ENCODE peak calls at places on chromosomes 16 and 17, in nine cellular contexts. Y, Q, I, F, J, P, K, A and R are unnamed samples. For H3K9me3, the result is how much of the 10 kb centered on the place peaks cover.

GRCh38 chr17:46772013-46772878 is 46.2 kb downstream of the WNT3 start:
- DNase-seq in Y (peak), Q (no peak), I (peak), F (no peak), J (peak), P (peak), K (peak), A (no peak), R (no peak)

GRCh38 chr16:23333962-23334361 is 31.9 kb downstream of the SCNN1B start:
- DNase-seq in Y (no peak), Q (no peak), I (no peak), F (no peak), J (no peak), P (no peak), K (no peak), A (no peak), R (no peak)

GRCh38 chr16:89084411-89084810 is 9.2 kb upstream of the ACSF3 start:
- DNase-seq in Y (no peak), Q (no peak), I (no peak), F (no peak), J (no peak), P (no peak), K (no peak), A (no peak), R (no peak)

GRCh38 chr16:84065536-84066132 is 23.0 kb upstream of the SLC38A8 start:
- DNase-seq in Y (no peak), Q (no peak), I (peak), F (no peak), J (peak), P (peak), K (no peak), A (no peak), R (peak)

GRCh38 chr17:39224778-39225307 is 902 bp downstream of the STAC2 start:
- DNase-seq in Y (no peak), Q (no peak), I (no peak), F (no peak), J (no peak), P (no peak), K (no peak), A (no peak), R (no peak)

GRCh38 chr17:46192211-46192483 is 1.1 kb downstream of the KANSL1 start:
- DNase-seq in Y (no peak), Q (no peak), I (no peak), F (no peak), J (no peak), P (peak), K (no peak), A (no peak), R (no peak)

GRCh38 chr16:83845263-83845662 is 37.5 kb downstream of the HSBP1 start:
- DNase-seq in Y (no peak), Q (no peak), I (no peak), F (no peak), J (no peak), P (no peak), K (no peak), A (no peak), R (no peak)

GRCh38 chr16:14015948-14016347 is 55.2 kb upstream of the MRTFB start:
- DNase-seq in Y (no peak), Q (peak), I (no peak), F (no peak), J (no peak), P (no peak), K (no peak), A (no peak), R (no peak)

GRCh38 chr17:20189322-20189721 is 180.2 kb downstream of the SPECC1 start:
- DNase-seq in Y (no peak), Q (peak), I (no peak), F (no peak), J (no peak), P (no peak), K (no peak), A (no peak), R (no peak)

GRCh38 chr17:38735161-38735997 is 5.2 kb downstream of the CISD3 start:
- DNase-seq in Y (peak), Q (peak), I (peak), F (peak), J (peak), P (peak), K (peak), A (peak), R (peak)

GRCh38 chr16:77195411-77195810 is 3.8 kb upstream of the SYCE1L start:
- DNase-seq in Y (no peak), Q (no peak), I (no peak), F (no peak), J (no peak), P (no peak), K (no peak), A (no peak), R (no peak)

GRCh38 chr16:75296606-75297005 is 45.2 kb upstream of the BCAR1 start:
- DNase-seq in Y (no peak), Q (no peak), I (no peak), F (no peak), J (no peak), P (no peak), K (peak), A (no peak), R (peak)

GRCh38 chr17:50290074-50290702 is 15.9 kb downstream of the TMEM92 start:
- DNase-seq in Y (peak), Q (peak), I (peak), F (no peak), J (peak), P (peak), K (no peak), A (peak), R (no peak)

GRCh38 chr16:57118461-57119084 is 26.2 kb downstream of the CPNE2 start:
- DNase-seq in Y (no peak), Q (no peak), I (no peak), F (no peak), J (no peak), P (no peak), K (no peak), A (no peak), R (no peak)

GRCh38 chr17:73465130-73465529 is 153.3 kb upstream of the CDC42EP4 start:
- DNase-seq in Y (no peak), Q (no peak), I (no peak), F (no peak), J (no peak), P (no peak), K (no peak), A (no peak), R (no peak)

GRCh38 chr17:74773871-74774286 is 2.3 kb downstream of the NAT9 start:
- DNase-seq in Y (no peak), Q (no peak), I (no peak), F (no peak), J (no peak), P (no peak), K (no peak), A (no peak), R (no peak)

GRCh38 chr17:78159575-78160158 is 8.7 kb upstream of the SYNGR2 start:
- DNase-seq in Y (no peak), Q (no peak), I (no peak), F (no peak), J (no peak), P (no peak), K (no peak), A (no peak), R (no peak)

GRCh38 chr17:57431415-57431814 is 175.1 kb downstream of the MSI2 start:
- DNase-seq in Y (no peak), Q (no peak), I (no peak), F (no peak), J (no peak), P (no peak), K (no peak), A (no peak), R (no peak)

GRCh38 chr16:77564791-77565390 is 130.1 kb upstream of the ADAMTS18 start:
- DNase-seq in Y (no peak), Q (no peak), I (no peak), F (no peak), J (no peak), P (no peak), K (no peak), A (no peak), R (no peak)

GRCh38 chr16:55668337-55669281 is 12.8 kb downstream of the SLC6A2 start:
- DNase-seq in Y (no peak), Q (no peak), I (peak), F (no peak), J (no peak), P (no peak), K (no peak), A (no peak), R (no peak)

GRCh38 chr16:7456221-7456620 is 123.6 kb downstream of the RBFOX1 start:
- DNase-seq in Y (no peak), Q (no peak), I (no peak), F (no peak), J (no peak), P (no peak), K (no peak), A (no peak), R (no peak)

GRCh38 chr17:31390426-31390747 is 1.1 kb upstream of the RAB11FIP4 start:
- DNase-seq in Y (no peak), Q (no peak), I (no peak), F (no peak), J (no peak), P (no peak), K (no peak), A (no peak), R (no peak)

GRCh38 chr17:67376892-67377726 is at the start of gene PITPNC1:
- DNase-seq in Y (peak), Q (peak), I (peak), F (peak), J (peak), P (peak), K (peak), A (peak), R (peak)

GRCh38 chr16:87538160-87538559 is 45.3 kb upstream of the ZCCHC14 start:
- DNase-seq in Y (no peak), Q (peak), I (no peak), F (no peak), J (no peak), P (no peak), K (no peak), A (no peak), R (no peak)
- H3K9me3 ChIP-seq in Y (under half), Q (under half), I (under half), F (under half), J (under half), P (under half), K (under half), A (under half), R (under half)

GRCh38 chr17:82946081-82946480 is 106.3 kb upstream of the ZNF750 start:
- DNase-seq in Y (no peak), Q (no peak), I (no peak), F (no peak), J (no peak), P (no peak), K (no peak), A (no peak), R (no peak)

GRCh38 chr17:82949984-82950383 is 110.2 kb upstream of the ZNF750 start:
- DNase-seq in Y (peak), Q (no peak), I (peak), F (no peak), J (peak), P (no peak), K (no peak), A (peak), R (no peak)

GRCh38 chr17:82949361-82949760 is 109.5 kb upstream of the ZNF750 start:
- DNase-seq in Y (no peak), Q (no peak), I (peak), F (no peak), J (peak), P (no peak), K (no peak), A (no peak), R (no peak)

GRCh38 chr17:82947051-82947991 is 107.5 kb upstream of the ZNF750 start:
- DNase-seq in Y (peak), Q (peak), I (peak), F (no peak), J (peak), P (no peak), K (no peak), A (peak), R (no peak)

GRCh38 chr17:82948081-82948511 is 108.3 kb upstream of the ZNF750 start:
- DNase-seq in Y (peak), Q (no peak), I (peak), F (no peak), J (peak), P (no peak), K (no peak), A (peak), R (no peak)
- H3K9me3 ChIP-seq in Y (under half), Q (under half), I (under half), F (under half), J (under half), P (under half), K (under half), A (under half), R (under half)

GRCh38 chr17:18261659-18262058 is 1.2 kb downstream of the MIEF2 start:
- DNase-seq in Y (no peak), Q (no peak), I (no peak), F (no peak), J (no peak), P (no peak), K (no peak), A (no peak), R (no peak)

GRCh38 chr17:18262641-18263040 is 2.2 kb downstream of the MIEF2 start:
- DNase-seq in Y (no peak), Q (no peak), I (peak), F (no peak), J (no peak), P (no peak), K (peak), A (no peak), R (no peak)

GRCh38 chr17:18261146-18261515 is 669 bp downstream of the MIEF2 start:
- DNase-seq in Y (peak), Q (peak), I (peak), F (no peak), J (peak), P (no peak), K (peak), A (peak), R (no peak)

GRCh38 chr17:18260332-18261145 is at the start of gene MIEF2:
- DNase-seq in Y (peak), Q (peak), I (peak), F (peak), J (peak), P (peak), K (peak), A (peak), R (peak)

DNA sequence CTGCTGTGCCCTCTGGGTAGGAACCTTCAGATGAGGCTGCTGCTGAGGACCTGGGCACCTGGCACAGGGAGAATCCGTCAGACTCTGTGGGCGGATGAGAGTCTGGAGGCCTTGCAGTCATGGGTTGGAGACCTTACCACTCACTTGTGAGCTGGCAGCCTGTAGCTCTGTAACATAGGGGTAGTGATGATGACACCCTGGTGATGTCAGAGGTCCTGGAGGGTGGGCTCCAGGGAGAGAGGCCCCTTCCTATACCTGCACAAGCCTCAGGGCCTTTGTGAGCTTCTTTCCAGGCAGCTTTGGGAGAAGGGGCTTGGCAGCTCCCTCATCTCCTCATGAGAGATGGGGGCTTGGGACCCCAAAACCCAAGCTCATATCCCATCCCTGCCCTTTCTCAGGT is 1.6 kb downstream of the MIEF2 start:
- DNase-seq in Y (no peak), Q (no peak), I (no peak), F (no peak), J (no peak), P (no peak), K (peak), A (no peak), R (no peak)
- H3K9me3 ChIP-seq in Y (under half), Q (under half), I (under half), F (under half), J (under half), P (under half), K (under half), A (under half), R (under half)

DNA sequence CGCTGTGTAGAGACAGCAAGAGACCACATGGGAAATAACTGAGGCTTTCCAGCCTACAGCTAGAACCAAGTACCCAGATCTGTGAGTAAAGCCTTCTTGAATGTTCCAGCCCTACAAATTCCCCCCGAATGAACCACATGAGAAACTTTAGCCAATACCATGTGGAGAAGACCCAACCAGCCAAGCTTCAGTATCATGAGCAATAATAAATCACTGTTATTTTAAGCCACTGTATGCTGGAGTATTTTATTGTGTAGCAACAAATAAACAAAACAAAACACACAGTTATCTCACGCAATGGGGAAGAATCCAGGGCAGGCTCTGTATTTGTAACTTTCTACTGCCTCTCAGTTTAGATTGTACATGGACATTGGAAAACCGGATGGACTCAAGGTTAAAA is 426.2 kb downstream of the CDH11 start:
- DNase-seq in Y (no peak), Q (no peak), I (no peak), F (no peak), J (no peak), P (no peak), K (no peak), A (no peak), R (no peak)
- H3K9me3 ChIP-seq in Y (under half), Q (under half), I (under half), F (under half), J (under half), P (under half), K (under half), A (under half), R (under half)

GRCh38 chr17:1056761-1057160 is 59.8 kb downstream of the TIMM22 start:
- DNase-seq in Y (no peak), Q (peak), I (peak), F (no peak), J (no peak), P (no peak), K (peak), A (no peak), R (no peak)

GRCh38 chr17:1055751-1056645 is 59.1 kb downstream of the TIMM22 start:
- DNase-seq in Y (peak), Q (peak), I (peak), F (no peak), J (peak), P (peak), K (peak), A (peak), R (peak)

GRCh38 chr17:1060991-1061390 is 64.1 kb downstream of the TIMM22 start:
- DNase-seq in Y (no peak), Q (peak), I (peak), F (no peak), J (no peak), P (peak), K (peak), A (no peak), R (no peak)

GRCh38 chr17:1058423-1059130 is 61.6 kb downstream of the TIMM22 start:
- DNase-seq in Y (peak), Q (no peak), I (peak), F (no peak), J (no peak), P (peak), K (peak), A (no peak), R (peak)

DNA sequence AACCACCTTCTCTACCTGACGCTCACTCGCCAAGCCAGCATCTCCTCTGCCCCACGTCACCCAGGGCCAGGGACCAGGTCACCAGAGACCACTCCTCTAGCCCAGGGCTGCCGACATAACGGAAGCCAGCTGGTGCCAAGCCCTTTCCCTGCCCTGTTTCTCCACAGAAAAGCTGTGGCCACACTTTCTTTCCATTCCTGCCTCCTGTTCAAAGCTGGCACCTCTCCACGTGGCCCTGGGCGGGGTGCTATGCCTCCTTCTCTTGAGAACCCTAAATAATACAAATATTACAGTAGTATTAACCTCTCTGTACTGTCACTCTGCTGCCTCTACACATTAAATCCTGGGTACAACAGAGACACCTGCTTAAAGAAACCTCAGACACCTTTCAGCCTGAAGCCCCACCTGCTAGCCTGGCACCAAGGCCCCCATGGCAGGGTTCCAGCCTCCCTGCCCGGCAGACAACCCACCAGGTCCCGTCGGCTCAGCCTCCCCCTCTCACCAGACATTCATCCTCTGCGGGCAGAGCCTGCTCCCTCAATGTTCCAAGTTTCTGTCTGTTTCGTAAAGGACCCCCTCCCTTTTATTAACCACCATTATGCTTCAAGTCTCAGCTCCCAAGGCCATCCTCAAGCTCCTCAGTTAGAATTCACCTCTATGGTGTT is 62.3 kb downstream of the TIMM22 start:
- DNase-seq in Y (no peak), Q (no peak), I (no peak), F (no peak), J (no peak), P (no peak), K (peak), A (no peak), R (no peak)
- H3K9me3 ChIP-seq in Y (under half), Q (under half), I (under half), F (under half), J (under half), P (under half), K (under half), A (under half), R (under half)

GRCh38 chr17:82948957-82949356 is 109.1 kb upstream of the ZNF750 start:
- DNase-seq in Y (no peak), Q (no peak), I (no peak), F (no peak), J (peak), P (no peak), K (no peak), A (no peak), R (no peak)
- H3K9me3 ChIP-seq in Y (under half), Q (under half), I (under half), F (under half), J (under half), P (under half), K (under half), A (under half), R (under half)

DNA sequence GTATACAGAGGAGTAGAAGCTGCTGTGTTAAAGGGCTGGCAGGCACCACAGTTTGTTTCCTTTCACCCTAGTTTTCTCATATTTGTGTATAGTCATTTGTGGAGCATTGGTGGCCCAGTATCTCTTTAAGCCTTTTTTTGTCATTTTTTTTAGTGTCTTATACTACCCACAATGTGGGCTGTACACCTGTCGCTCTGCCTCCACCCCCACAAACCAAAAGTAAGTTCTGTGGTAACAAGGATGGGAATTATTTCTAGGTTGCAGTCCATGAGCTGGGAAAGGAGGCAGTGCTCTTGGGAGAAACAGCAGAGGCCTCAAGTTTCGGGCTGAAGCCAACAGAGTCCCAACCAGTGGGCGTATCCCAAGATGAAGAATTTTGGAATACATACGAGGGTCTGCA is 6.2 kb downstream of the ZNF75A start:
- DNase-seq in Y (no peak), Q (no peak), I (no peak), F (no peak), J (no peak), P (no peak), K (no peak), A (no peak), R (no peak)
- H3K9me3 ChIP-seq in Y (under half), Q (under half), I (half or more), F (under half), J (under half), P (half or more), K (under half), A (half or more), R (under half)

GRCh38 chr17:27155866-27156265 is 138.0 kb upstream of the WSB1 start:
- DNase-seq in Y (peak), Q (no peak), I (no peak), F (no peak), J (peak), P (no peak), K (no peak), A (no peak), R (no peak)
- H3K9me3 ChIP-seq in Y (under half), Q (under half), I (under half), F (under half), J (under half), P (under half), K (under half), A (under half), R (under half)

DNA sequence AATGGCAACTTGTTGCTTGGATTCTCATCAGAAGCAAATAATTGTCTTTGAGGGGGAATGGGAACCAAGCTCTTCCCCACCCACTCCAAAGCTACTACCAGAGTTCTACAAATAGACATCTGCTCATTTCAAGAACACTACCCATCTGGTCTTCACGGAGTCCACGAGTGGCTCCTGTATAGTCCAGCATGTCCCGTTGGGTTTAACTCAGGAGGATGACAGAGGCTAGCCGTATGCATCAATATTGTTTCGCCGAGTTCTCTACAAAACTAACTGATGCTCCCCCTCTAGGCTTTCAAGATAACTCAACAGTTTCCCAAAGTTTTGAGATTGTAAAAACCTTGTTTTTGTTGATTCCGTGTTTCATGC is 730 bp upstream of the BLMH start:
- DNase-seq in Y (no peak), Q (no peak), I (no peak), F (no peak), J (no peak), P (no peak), K (no peak), A (no peak), R (no peak)
- H3K9me3 ChIP-seq in Y (under half), Q (under half), I (under half), F (under half), J (under half), P (under half), K (under half), A (under half), R (under half)

GRCh38 chr16:35713762-35714650 is 2254.6 kb downstream of the TP53TG3F start:
- DNase-seq in Y (no peak), Q (no peak), I (no peak), F (no peak), J (no peak), P (no peak), K (no peak), A (no peak), R (no peak)
- H3K9me3 ChIP-seq in Y (under half), Q (under half), I (under half), F (under half), J (under half), P (under half), K (under half), A (under half), R (under half)